ENCODE peak calls at places on chromosomes 13 and 19, in eight cellular contexts. W is suprapubic skin, R is stomach, Q is Peyer's patch, K is lower leg skin, B is adrenal gland, O is upper lobe of left lung, U is heart left ventricle. Y is an unnamed sample.
A peak's percentile ranks its signal among the peaks of the same experiment; 100 is the strongest.

GRCh38 chr19:2055871-2056809 is 5.1 kb upstream of the MKNK2 start:
- DNase-seq in W (no peak), R (no peak), Q (peak; percentile 82), K (peak; percentile 68), B (no peak), O (peak; percentile 81), U (peak; percentile 77), Y (no peak)

GRCh38 chr19:50823389-50824042 is at the start of gene KLK1:
- DNase-seq in W (no peak), R (no peak), Q (peak; percentile 73), K (no peak), B (no peak), O (no peak), U (no peak), Y (no peak)

GRCh38 chr13:29522044-29522685 is 73.3 kb downstream of the SLC7A1 start:
- DNase-seq in W (no peak), R (no peak), Q (no peak), K (peak; percentile 71), B (no peak), O (no peak), U (no peak), Y (peak; percentile 35)

GRCh38 chr13:107767119-107767518 is 448.2 kb downstream of the LIG4 start:
- DNase-seq in W (no peak), R (no peak), Q (no peak), K (no peak), B (no peak), O (no peak), U (no peak), Y (no peak)

GRCh38 chr13:29523199-29523931 is 72.1 kb downstream of the SLC7A1 start:
- DNase-seq in W (no peak), R (no peak), Q (no peak), K (no peak), B (no peak), O (no peak), U (peak; percentile 40), Y (no peak)

GRCh38 chr13:106548064-106548696 is 12.7 kb upstream of the EFNB2 start:
- DNase-seq in W (no peak), R (no peak), Q (no peak), K (no peak), B (no peak), O (no peak), U (no peak), Y (no peak)

GRCh38 chr19:16285769-16286564 is 38.7 kb upstream of the KLF2 start:
- DNase-seq in W (no peak), R (no peak), Q (no peak), K (no peak), B (no peak), O (no peak), U (no peak), Y (peak; percentile 45)

GRCh38 chr13:99307648-99308339 is 595 bp upstream of the GPR183 start:
- DNase-seq in W (no peak), R (no peak), Q (peak; percentile 74), K (no peak), B (no peak), O (no peak), U (no peak), Y (peak; percentile 68)

GRCh38 chr13:40963927-40964326 is 55.2 kb downstream of the ELF1 start:
- DNase-seq in W (no peak), R (no peak), Q (no peak), K (no peak), B (no peak), O (no peak), U (no peak), Y (peak; percentile 53)

GRCh38 chr13:28953714-28954113 is 133.6 kb downstream of the MTUS2 start:
- DNase-seq in W (no peak), R (no peak), Q (no peak), K (no peak), B (no peak), O (no peak), U (no peak), Y (peak; percentile 8)

GRCh38 chr19:4933528-4933927 is 24.2 kb downstream of the UHRF1 start:
- DNase-seq in W (no peak), R (peak; percentile 47), Q (peak; percentile 69), K (peak; percentile 37), B (no peak), O (no peak), U (no peak), Y (peak; percentile 64)

GRCh38 chr13:105276571-105276970 is 1258.9 kb downstream of the EFNB2 start:
- DNase-seq in W (no peak), R (no peak), Q (no peak), K (no peak), B (no peak), O (no peak), U (no peak), Y (no peak)

GRCh38 chr19:16824658-16825311 is 4.4 kb upstream of the SIN3B start:
- DNase-seq in W (no peak), R (no peak), Q (no peak), K (no peak), B (no peak), O (no peak), U (no peak), Y (no peak)

GRCh38 chr19:19033426-19034203 is at the start of the genes ARMC6 and SUGP2:
- DNase-seq in W (peak; percentile 90), R (peak; percentile 88), Q (peak; percentile 94), K (peak; percentile 68), B (peak; percentile 89), O (peak; percentile 98), U (peak; percentile 87), Y (peak; percentile 94)

GRCh38 chr13:51806571-51806970 is 2.6 kb upstream of the DHRS12 start:
- DNase-seq in W (no peak), R (peak; percentile 56), Q (no peak), K (no peak), B (peak; percentile 45), O (no peak), U (no peak), Y (peak; percentile 35)

GRCh38 chr13:83827338-83827737 is 54.9 kb downstream of the SLITRK1 start:
- DNase-seq in W (no peak), R (no peak), Q (no peak), K (no peak), B (no peak), O (no peak), U (no peak), Y (no peak)

GRCh38 chr13:109593230-109593629 is 193.2 kb downstream of the IRS2 start:
- DNase-seq in W (no peak), R (no peak), Q (no peak), K (no peak), B (no peak), O (no peak), U (no peak), Y (no peak)

DNA sequence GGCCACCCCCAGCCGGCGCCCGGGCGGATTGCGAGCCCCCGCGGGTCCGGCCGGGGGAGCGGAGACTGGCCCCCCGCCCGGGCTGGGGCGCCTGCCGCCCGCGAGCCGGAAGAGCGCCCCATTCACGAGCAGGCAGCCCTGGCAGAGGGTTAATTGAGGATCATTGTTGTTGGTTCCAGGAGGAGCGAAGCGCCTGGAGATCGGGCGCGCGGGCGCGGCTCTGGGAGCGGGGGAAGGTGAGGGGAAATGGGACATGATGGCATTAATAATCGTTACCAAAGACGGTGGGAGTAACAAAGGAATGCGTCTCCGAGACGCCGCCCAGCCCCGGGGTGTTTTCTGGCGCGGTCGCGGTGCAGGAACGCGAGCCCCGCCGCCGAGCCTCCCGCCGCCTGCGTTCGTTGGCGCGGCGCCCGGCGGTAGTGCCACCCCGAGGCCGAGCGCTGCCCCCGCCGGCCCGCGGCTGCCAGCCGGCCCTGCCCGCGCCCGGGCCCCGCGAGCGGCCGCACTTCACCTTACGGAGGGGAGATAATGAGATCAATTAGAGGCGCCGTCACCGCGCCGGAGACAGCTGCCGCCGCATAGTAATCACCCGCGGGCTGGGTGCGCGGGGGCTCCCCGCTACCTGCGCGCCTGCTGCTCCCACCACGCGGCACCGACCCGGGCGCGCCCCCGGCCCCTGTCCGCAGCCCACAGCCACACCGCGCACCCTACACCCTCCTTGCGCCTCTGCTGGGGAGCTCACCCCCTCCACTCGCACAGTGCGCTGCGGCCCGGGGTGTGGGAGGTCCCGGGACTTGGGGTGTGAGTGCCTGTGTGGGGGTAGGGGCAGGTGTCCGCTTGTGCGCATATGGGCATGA is 2.8 kb downstream of the ZNF536 start:
- DNase-seq in W (peak; percentile 58), R (peak; percentile 21), Q (no peak), K (no peak), B (no peak), O (peak; percentile 84), U (no peak), Y (no peak)
- TF ChIP-seq CTCF in W (no peak), R (no peak), Q (no peak), K (no peak), B (no peak), O (no peak), U (no peak), Y (no peak)

GRCh38 chr13:72229067-72229466 is 362.1 kb upstream of the DACH1 start:
- DNase-seq in W (no peak), R (no peak), Q (no peak), K (no peak), B (no peak), O (no peak), U (no peak), Y (no peak)
- TF ChIP-seq POLR2A in W (no peak), R (no peak), Q (no peak), K (no peak), B (no peak), O (no peak), U (no peak), Y (no peak)

DNA sequence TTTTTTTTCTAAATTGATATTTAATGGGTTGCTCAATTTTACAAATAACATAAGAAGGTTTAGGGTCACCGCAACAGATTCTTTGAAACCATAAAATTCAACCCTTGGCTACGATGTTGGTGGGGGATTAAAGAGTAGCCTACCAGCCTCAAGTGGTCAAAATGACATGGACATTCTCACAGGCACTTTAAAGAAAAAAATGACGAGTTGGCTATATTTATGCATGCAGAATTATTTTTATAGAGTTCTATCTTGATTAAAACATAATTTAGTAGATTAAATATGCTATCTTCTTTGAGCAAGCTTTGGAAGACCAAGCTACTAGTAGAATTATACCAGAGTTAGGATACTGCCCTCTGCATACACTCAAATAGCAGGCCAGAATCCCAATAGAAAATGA is 293.0 kb downstream of the DCT start:
- DNase-seq in W (no peak), R (no peak), Q (no peak), K (no peak), B (no peak), O (no peak), U (no peak), Y (no peak)
- H3K4me3 ChIP-seq in W (no peak overlapping the region), R (no peak overlapping the region), Q (no peak overlapping the region), K (no peak overlapping the region), B (no peak overlapping the region), O (no peak overlapping the region), U (no peak overlapping the region), Y (no peak overlapping the region)

GRCh38 chr19:20072936-20073335 is 4.9 kb upstream of the ZNF90 start:
- DNase-seq in W (no peak), R (no peak), Q (no peak), K (no peak), B (no peak), O (no peak), U (no peak), Y (no peak)

GRCh38 chr19:20078696-20079095 is 896 bp downstream of the ZNF90 start:
- DNase-seq in W (no peak), R (no peak), Q (peak; percentile 49), K (no peak), B (peak; percentile 20), O (peak; percentile 49), U (peak; percentile 9), Y (peak; percentile 70)

GRCh38 chr19:20079487-20079886 is 1.7 kb downstream of the ZNF90 start:
- DNase-seq in W (no peak), R (no peak), Q (no peak), K (no peak), B (no peak), O (no peak), U (no peak), Y (peak; percentile 30)

GRCh38 chr19:20077791-20078463 is at the start of gene ZNF90:
- DNase-seq in W (peak; percentile 98), R (peak; percentile 97), Q (peak; percentile 97), K (peak; percentile 95), B (peak; percentile 91), O (peak; percentile 75), U (peak; percentile 95), Y (peak; percentile 98)
- TF ChIP-seq CTCF in W (no peak), R (no peak), Q (no peak), K (no peak), B (no peak), O (no peak), U (no peak), Y (no peak)

Y was measured in NB4.